ENCODE peak calls at places on chromosomes 4 and X, in eight cellular contexts. K is GM23248, R is GM23338, G is H9, J is heart right ventricle, Q is hepatocyte, U is trophoblast cell, I is Peyer's patch. D is an unnamed sample.

GRCh38 chr4:118345813-118346212 is 7.0 kb downstream of the PRSS12 start:
- DNase-seq in K (peak; percentile 17), R (no peak), G (no peak), J (no peak), Q (peak; percentile 17), U (no peak), I (no peak), D (peak; percentile 49)

GRCh38 chr4:48002267-48002666 is 14.2 kb downstream of the CNGA1 start:
- DNase-seq in K (no peak), R (no peak), G (no peak), J (no peak), Q (no peak), U (no peak), I (no peak), D (no peak)

GRCh38 chr4:144313370-144313769 is 172.9 kb upstream of the GYPA start:
- DNase-seq in K (no peak), R (no peak), G (no peak), J (no peak), Q (no peak), U (no peak), I (no peak), D (peak; percentile 63)

GRCh38 chr4:30380404-30380998 is 339.7 kb upstream of the PCDH7 start:
- DNase-seq in K (peak; percentile 65), R (peak; percentile 94), G (peak; percentile 79), J (no peak), Q (peak; percentile 83), U (peak; percentile 30), I (no peak), D (peak; percentile 55)

GRCh38 chr4:79875500-79875899 is 197.5 kb downstream of the ANTXR2 start:
- DNase-seq in K (no peak), R (no peak), G (no peak), J (no peak), Q (no peak), U (no peak), I (no peak), D (no peak)

GRCh38 chr4:13918110-13918509 is 290.6 kb upstream of the BOD1L1 start:
- DNase-seq in K (peak; percentile 99), R (no peak), G (no peak), J (no peak), Q (peak; percentile 48), U (peak; percentile 59), I (no peak), D (peak; percentile 93)

GRCh38 chr4:94939791-94940530 is 182.2 kb downstream of the BMPR1B start:
- DNase-seq in K (no peak), R (peak; percentile 16), G (no peak), J (no peak), Q (no peak), U (no peak), I (no peak), D (no peak)

GRCh38 chr4:23333946-23334878 is 555.6 kb downstream of the PPARGC1A start:
- DNase-seq in K (peak; percentile 47), R (peak; percentile 85), G (peak; percentile 61), J (no peak), Q (peak; percentile 26), U (no peak), I (no peak), D (peak; percentile 92)

GRCh38 chr4:168696828-168697227 is 200.0 kb downstream of the PALLD start:
- DNase-seq in K (no peak), R (no peak), G (no peak), J (no peak), Q (no peak), U (no peak), I (no peak), D (no peak)

GRCh38 chrX:130778773-130779172 is 124.2 kb downstream of the ENOX2 start:
- DNase-seq in K (peak; percentile 57), R (no peak), G (no peak), J (no peak), Q (no peak), U (no peak), I (no peak), D (no peak)

GRCh38 chr4:69910016-69910782 is 20.7 kb upstream of the CSN1S1 start:
- DNase-seq in K (peak; percentile 80), R (no peak), G (no peak), J (no peak), Q (no peak), U (no peak), I (no peak), D (peak; percentile 13)

GRCh38 chr4:108834167-108834566 is 71.3 kb upstream of the ETNPPL start:
- DNase-seq in K (peak; percentile 91), R (no peak), G (no peak), J (no peak), Q (no peak), U (no peak), I (no peak), D (peak; percentile 82)

GRCh38 chrX:119069128-119069527 is 3.7 kb upstream of the CT47C1 start:
- DNase-seq in K (no peak), R (no peak), G (no peak), J (no peak), Q (no peak), U (no peak), I (no peak), D (no peak)

GRCh38 chrX:119072771-119073170 is at the start of gene CT47C1:
- DNase-seq in K (no peak), R (no peak), G (no peak), J (no peak), Q (no peak), U (no peak), I (no peak), D (no peak)

GRCh38 chrX:119073200-119073905 is 560 bp downstream of the CT47C1 start:
- DNase-seq in K (no peak), R (no peak), G (no peak), J (no peak), Q (no peak), U (no peak), I (no peak), D (no peak)

GRCh38 chrX:119069762-119070161 is 3.0 kb upstream of the CT47C1 start:
- DNase-seq in K (no peak), R (no peak), G (no peak), J (no peak), Q (no peak), U (no peak), I (no peak), D (no peak)

GRCh38 chrX:119071381-119071780 is 1.4 kb upstream of the CT47C1 start:
- DNase-seq in K (no peak), R (no peak), G (no peak), J (no peak), Q (no peak), U (no peak), I (no peak), D (no peak)
- H3K4me1 ChIP-seq in K (no peaks in the 10 kb centered on the region), R (no peaks in the 10 kb centered on the region), G (no peaks in the 10 kb centered on the region), J (no peaks in the 10 kb centered on the region), Q (no peaks in the 10 kb centered on the region), U (no peaks in the 10 kb centered on the region), I (no peaks in the 10 kb centered on the region), D (no peaks in the 10 kb centered on the region)

DNA sequence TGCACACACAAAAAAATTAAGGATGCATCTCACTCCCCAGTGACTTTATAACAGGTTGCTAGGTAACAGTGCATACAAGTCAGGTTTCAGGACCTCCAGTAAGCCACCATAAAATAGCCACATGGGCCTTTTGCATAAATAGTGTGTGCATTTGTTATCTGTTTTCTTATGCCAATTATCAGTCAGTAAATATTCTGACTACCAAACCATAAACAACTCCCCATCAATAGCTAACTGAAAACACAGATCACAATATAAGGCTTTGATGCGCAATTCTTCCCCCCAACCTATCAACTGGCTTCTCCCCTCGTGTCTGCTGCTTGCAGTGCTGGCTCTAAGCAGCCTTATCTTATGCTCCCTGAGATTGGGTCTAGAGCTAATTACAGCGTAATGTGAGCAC is 55.5 kb downstream of the ZNF827 start:
- DNase-seq in K (no peak), R (no peak), G (no peak), J (no peak), Q (no peak), U (no peak), I (no peak), D (no peak)
- H3K4me1 ChIP-seq in K (peaks cover 25% of the 10 kb centered on the region), R (peaks cover 57% of the 10 kb centered on the region), G (peaks cover 20% of the 10 kb centered on the region), J (peaks cover 63% of the 10 kb centered on the region), Q (no peaks in the 10 kb centered on the region), U (peaks cover 12% of the 10 kb centered on the region), I (no peaks in the 10 kb centered on the region), D (peaks cover 12% of the 10 kb centered on the region)

GRCh38 chrX:12319955-12320354 is 181.7 kb downstream of the FRMPD4 start:
- DNase-seq in K (no peak), R (no peak), G (no peak), J (no peak), Q (no peak), U (no peak), I (no peak), D (no peak)

GRCh38 chrX:12309733-12310054 is 171.4 kb downstream of the FRMPD4 start:
- DNase-seq in K (no peak), R (peak; percentile 17), G (peak; percentile 59), J (no peak), Q (no peak), U (no peak), I (no peak), D (no peak)

GRCh38 chrX:12319012-12319519 is 180.8 kb downstream of the FRMPD4 start:
- DNase-seq in K (no peak), R (peak; percentile 10), G (no peak), J (no peak), Q (no peak), U (no peak), I (no peak), D (no peak)

DNA sequence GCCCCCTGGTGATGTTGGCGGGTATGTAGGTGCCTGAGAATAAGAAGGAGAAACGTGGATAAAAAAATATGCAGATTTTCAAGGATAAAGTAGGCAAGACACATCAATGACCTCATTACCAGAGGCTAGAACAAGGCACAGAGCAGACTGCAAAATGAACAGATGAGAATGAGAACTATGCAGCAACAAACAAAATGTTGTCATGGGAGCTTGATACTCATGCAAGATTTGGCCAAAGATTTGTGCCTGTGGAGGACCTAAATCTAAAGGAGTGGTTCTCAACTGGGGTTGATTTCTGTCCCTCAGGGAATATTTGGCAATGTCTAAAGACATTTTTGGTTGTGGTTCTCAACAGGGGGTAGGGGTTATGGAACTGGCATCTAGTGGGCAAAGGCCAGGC is 177.3 kb downstream of the FRMPD4 start:
- DNase-seq in K (no peak), R (no peak), G (no peak), J (no peak), Q (no peak), U (peak; percentile 6), I (no peak), D (no peak)
- H3K4me1 ChIP-seq in K (no peaks in the 10 kb centered on the region), R (peaks cover 18% of the 10 kb centered on the region), G (peaks cover 5% of the 10 kb centered on the region), J (no peaks in the 10 kb centered on the region), Q (no peaks in the 10 kb centered on the region), U (no peaks in the 10 kb centered on the region), I (no peaks in the 10 kb centered on the region), D (no peaks in the 10 kb centered on the region)

GRCh38 chr4:123398803-123399637 is 2.4 kb downstream of the SPRY1 start:
- DNase-seq in K (peak; percentile 75), R (peak; percentile 63), G (peak; percentile 45), J (peak; percentile 45), Q (peak; percentile 77), U (no peak), I (peak; percentile 78), D (peak; percentile 50)
- H3K4me1 ChIP-seq in K (peaks cover 11% of the 10 kb centered on the region), R (peaks cover 33% of the 10 kb centered on the region), G (no peaks in the 10 kb centered on the region), J (peaks cover 34% of the 10 kb centered on the region), Q (peaks cover 7% of the 10 kb centered on the region), U (no peaks in the 10 kb centered on the region), I (no peaks in the 10 kb centered on the region), D (no peaks in the 10 kb centered on the region)

GRCh38 chr4:81490761-81491160 is 19.1 kb upstream of the RASGEF1B start:
- DNase-seq in K (no peak), R (no peak), G (no peak), J (no peak), Q (no peak), U (no peak), I (no peak), D (no peak)
- H3K4me1 ChIP-seq in K (no peaks in the 10 kb centered on the region), R (peaks cover 3% of the 10 kb centered on the region), G (no peaks in the 10 kb centered on the region), J (peaks cover 6% of the 10 kb centered on the region), Q (no peaks in the 10 kb centered on the region), U (no peaks in the 10 kb centered on the region), I (peaks cover 30% of the 10 kb centered on the region), D (no peaks in the 10 kb centered on the region)